ENCODE peak calls at places on chromosomes 5 and 9, in six cellular contexts. H, S, B, M, Q and P are unnamed samples.

GRCh38 chr9:4973246-4973645 is 11.8 kb upstream of the JAK2 start:
- DNase-seq in H (no peak), S (peak; percentile 10), B (no peak), M (no peak), Q (no peak), P (no peak)

GRCh38 chr9:6600426-6600825 is 45.1 kb downstream of the GLDC start:
- DNase-seq in H (no peak), S (no peak), B (no peak), M (no peak), Q (no peak), P (no peak)

GRCh38 chr5:113922343-113922742 is 408.8 kb downstream of the YTHDC2 start:
- DNase-seq in H (no peak), S (no peak), B (no peak), M (no peak), Q (no peak), P (no peak)

GRCh38 chr5:80369521-80369920 is 38.3 kb upstream of the ZFYVE16 start:
- DNase-seq in H (no peak), S (no peak), B (no peak), M (no peak), Q (no peak), P (no peak)

GRCh38 chr9:94936411-94936810 is 209.9 kb downstream of the AOPEP start:
- DNase-seq in H (no peak), S (peak; percentile 55), B (no peak), M (no peak), Q (no peak), P (no peak)

GRCh38 chr5:5078009-5078897 is 61.9 kb upstream of the ADAMTS16 start:
- DNase-seq in H (no peak), S (no peak), B (no peak), M (no peak), Q (no peak), P (no peak)

GRCh38 chr5:179484761-179485160 is 65.6 kb upstream of the RUFY1 start:
- DNase-seq in H (no peak), S (no peak), B (peak; percentile 51), M (no peak), Q (no peak), P (no peak)

GRCh38 chr5:50325237-50325832 is 115.8 kb downstream of the EMB start:
- DNase-seq in H (no peak), S (peak; percentile 28), B (no peak), M (no peak), Q (no peak), P (no peak)

GRCh38 chr5:144142030-144142825 is 28.2 kb downstream of the YIPF5 start:
- DNase-seq in H (no peak), S (peak; percentile 67), B (no peak), M (no peak), Q (no peak), P (no peak)

GRCh38 chr5:38330207-38330606 is 71.8 kb downstream of the EGFLAM start:
- DNase-seq in H (no peak), S (no peak), B (no peak), M (no peak), Q (no peak), P (no peak)

DNA sequence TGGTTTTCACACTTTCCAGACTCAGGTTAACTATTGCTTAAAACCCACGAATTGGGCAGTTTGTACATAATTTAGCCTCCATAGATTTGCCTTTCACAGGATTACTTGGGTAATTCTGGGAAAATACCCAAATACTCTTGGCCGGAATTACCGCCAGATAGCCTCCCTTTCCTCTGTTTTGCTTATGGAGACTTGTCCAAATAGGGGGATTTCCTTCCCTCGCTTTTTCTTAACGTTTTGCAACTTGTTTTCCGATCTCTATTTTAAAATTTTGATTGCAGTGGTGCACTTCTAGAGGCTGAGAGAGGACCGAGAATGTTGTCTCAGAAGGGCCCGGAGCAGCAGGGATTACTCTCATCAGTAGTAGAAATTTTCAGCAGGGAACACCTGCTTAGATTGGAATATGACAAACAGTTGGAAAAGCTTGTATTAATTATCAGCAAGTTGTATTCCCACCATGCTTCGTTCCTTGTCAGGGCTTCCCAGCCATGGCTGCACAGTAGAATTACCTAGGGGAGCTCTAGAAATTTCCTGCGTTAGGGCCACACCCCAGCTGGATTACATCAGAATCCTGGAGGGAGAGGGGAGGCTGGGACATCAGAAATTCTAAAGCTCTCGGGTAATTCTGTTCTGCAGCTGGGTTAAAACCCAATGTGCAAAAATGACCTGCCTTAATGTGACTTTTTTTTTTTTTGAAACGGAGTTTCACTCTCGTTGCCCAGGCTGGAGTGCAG is 329.1 kb downstream of the SH3GL2 start:
- DNase-seq in H (no peak), S (no peak), B (no peak), M (peak; percentile 22), Q (no peak), P (peak; percentile 56)
- H3K4me3 ChIP-seq in H (no peak overlapping the region), S (no peak overlapping the region), B (peak overlapping the region; percentile 35), M (peak overlapping the region; percentile 72), Q (peak overlapping the region; percentile 53), P (peak overlapping the region; percentile 39)

GRCh38 chr9:23768861-23769260 is 57.2 kb downstream of the ELAVL2 start:
- DNase-seq in H (no peak), S (no peak), B (no peak), M (no peak), Q (no peak), P (no peak)

GRCh38 chr9:23772384-23772783 is 53.7 kb downstream of the ELAVL2 start:
- DNase-seq in H (no peak), S (no peak), B (no peak), M (no peak), Q (no peak), P (no peak)

GRCh38 chr9:23771746-23772145 is 54.3 kb downstream of the ELAVL2 start:
- DNase-seq in H (no peak), S (no peak), B (no peak), M (no peak), Q (no peak), P (no peak)

GRCh38 chr9:23769307-23769935 is 56.6 kb downstream of the ELAVL2 start:
- DNase-seq in H (no peak), S (peak; percentile 6), B (no peak), M (peak; percentile 11), Q (no peak), P (no peak)

GRCh38 chr9:23766613-23767012 is 59.4 kb downstream of the ELAVL2 start:
- DNase-seq in H (no peak), S (no peak), B (no peak), M (no peak), Q (no peak), P (no peak)
- H3K4me1 ChIP-seq in H (no peaks in the 10 kb centered on the region), S (no peaks in the 10 kb centered on the region), B (no peaks in the 10 kb centered on the region), M (peaks cover 13% of the 10 kb centered on the region), Q (no peaks in the 10 kb centered on the region), P (no peaks in the 10 kb centered on the region)

GRCh38 chr5:132661231-132662003 is 3.4 kb downstream of the IL13 start:
- DNase-seq in H (no peak), S (no peak), B (no peak), M (no peak), Q (peak; percentile 22), P (no peak)
- TF ChIP-seq CTCF in H (no peak), S (no peak), B (no peak), M (no peak), Q (no peak), P (no peak)

DNA sequence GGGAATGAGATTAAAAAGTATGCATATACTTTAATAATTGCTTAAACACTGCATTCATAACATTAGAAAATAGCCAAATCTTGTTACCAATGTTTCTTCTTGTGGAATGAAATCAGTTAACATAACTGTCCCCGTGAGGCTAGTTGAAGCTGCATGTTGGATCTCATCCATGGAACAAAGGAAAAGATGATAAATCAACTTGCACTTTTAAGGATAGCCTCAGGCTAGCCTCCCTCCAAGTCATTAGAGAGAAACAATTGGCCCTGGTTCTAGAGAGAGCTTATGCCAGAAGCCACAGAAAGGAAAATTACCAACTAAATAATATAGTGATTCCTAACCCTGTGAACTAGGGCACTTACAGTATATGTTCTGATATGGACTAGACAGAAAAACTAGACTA is 66.9 kb downstream of the GRIN3A start:
- DNase-seq in H (no peak), S (no peak), B (no peak), M (no peak), Q (no peak), P (no peak)
- H3K4me3 ChIP-seq in H (no peak overlapping the region), S (no peak overlapping the region), B (no peak overlapping the region), M (no peak overlapping the region), Q (no peak overlapping the region), P (no peak overlapping the region)

DNA sequence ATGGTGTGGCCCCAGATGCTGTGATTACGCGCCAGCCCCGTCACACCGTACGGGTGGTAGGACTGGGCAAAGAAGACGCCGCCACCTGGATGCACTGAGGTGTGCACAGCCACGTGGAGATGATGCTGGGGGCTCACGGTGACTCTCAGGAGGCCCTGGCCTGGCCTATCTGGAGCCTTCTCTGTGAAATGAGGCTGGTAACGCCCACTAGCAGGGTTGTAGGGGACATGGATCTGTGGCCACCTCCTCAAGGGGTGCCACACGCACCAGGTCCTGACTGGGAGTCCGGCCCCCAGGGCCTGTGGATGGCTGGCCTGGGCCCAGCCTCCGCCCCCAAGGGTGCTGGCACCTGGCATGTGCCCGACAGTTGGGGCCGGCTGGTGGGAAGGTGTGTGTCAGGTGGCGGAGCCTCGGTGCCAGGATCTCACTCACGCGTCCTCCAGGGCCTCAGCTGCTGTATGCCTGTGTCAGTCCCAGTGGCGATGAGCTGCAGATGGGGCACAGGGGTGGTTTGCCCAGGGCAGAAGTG is 32.4 kb downstream of the NEK6 start:
- DNase-seq in H (no peak), S (no peak), B (peak; percentile 84), M (peak; percentile 50), Q (peak; percentile 47), P (no peak)
- H3K4me1 ChIP-seq in H (peaks cover 43% of the 10 kb centered on the region), S (peaks cover 68% of the 10 kb centered on the region), B (peaks cover 98% of the 10 kb centered on the region), M (peaks cover 78% of the 10 kb centered on the region), Q (peaks cover 54% of the 10 kb centered on the region), P (peaks cover 26% of the 10 kb centered on the region)

GRCh38 chr9:84235516-84235915 is 105.0 kb downstream of the SLC28A3 start:
- DNase-seq in H (no peak), S (no peak), B (no peak), M (no peak), Q (no peak), P (no peak)

GRCh38 chr9:84239341-84239740 is 101.2 kb downstream of the SLC28A3 start:
- DNase-seq in H (no peak), S (peak; percentile 13), B (no peak), M (no peak), Q (no peak), P (no peak)

GRCh38 chr9:84241817-84242356 is 98.7 kb downstream of the SLC28A3 start:
- DNase-seq in H (no peak), S (no peak), B (no peak), M (no peak), Q (no peak), P (no peak)

GRCh38 chr9:84238652-84239051 is 101.9 kb downstream of the SLC28A3 start:
- DNase-seq in H (no peak), S (no peak), B (no peak), M (no peak), Q (no peak), P (no peak)
- TF ChIP-seq CTCF in H (no peak), S (peak; percentile 6), B (no peak), M (no peak), Q (no peak), P (no peak)

GRCh38 chr5:142319560-142320426 is 5.0 kb downstream of the SPRY4 start:
- DNase-seq in H (no peak), S (no peak), B (no peak), M (no peak), Q (no peak), P (no peak)
- H3K4me3 ChIP-seq in H (no peak overlapping the region), S (peak overlapping the region; percentile 2), B (peak overlapping the region; percentile 36), M (no peak overlapping the region), Q (peak overlapping the region; percentile 10), P (no peak overlapping the region)

GRCh38 chr9:131714161-131714646 is 25.7 kb downstream of the RAPGEF1 start:
- DNase-seq in H (no peak), S (peak; percentile 91), B (no peak), M (no peak), Q (peak; percentile 73), P (no peak)
- H3K4me1 ChIP-seq in H (peaks cover 63% of the 10 kb centered on the region), S (peaks cover 15% of the 10 kb centered on the region), B (peaks cover 100% of the 10 kb centered on the region), M (peaks cover 52% of the 10 kb centered on the region), Q (peaks cover 36% of the 10 kb centered on the region), P (no peaks in the 10 kb centered on the region)